ENCODE peak calls at places on chromosome 3, in eight cellular contexts. E, J, V, N, Y, O, C and Z are unnamed samples.

GRCh38 chr3:105387122-105387751 is 20.5 kb downstream of the ALCAM start:
- DNase-seq in E (no peak), J (no peak), V (no peak), N (peak; percentile 70), Y (no peak), O (no peak), C (no peak), Z (no peak)

GRCh38 chr3:197337656-197338055 is 39.2 kb upstream of the DLG1 start:
- DNase-seq in E (no peak), J (no peak), V (no peak), N (no peak), Y (no peak), O (no peak), C (no peak), Z (no peak)

GRCh38 chr3:160003520-160004128 is 15.0 kb downstream of the IL12A start:
- DNase-seq in E (peak; percentile 81), J (peak; percentile 75), V (peak; percentile 38), N (peak; percentile 54), Y (peak; percentile 68), O (no peak), C (peak; percentile 65), Z (peak; percentile 30)

GRCh38 chr3:106345353-106346027 is 476.7 kb upstream of the CBLB start:
- DNase-seq in E (peak; percentile 19), J (no peak), V (no peak), N (peak; percentile 100), Y (no peak), O (no peak), C (peak; percentile 91), Z (no peak)

GRCh38 chr3:194801378-194802124 is 115.9 kb downstream of the FAM43A start:
- DNase-seq in E (no peak), J (no peak), V (no peak), N (no peak), Y (no peak), O (no peak), C (no peak), Z (no peak)

GRCh38 chr3:139222100-139222657 is 121.6 kb upstream of the MRPS22 start:
- DNase-seq in E (no peak), J (no peak), V (no peak), N (no peak), Y (no peak), O (no peak), C (no peak), Z (no peak)

GRCh38 chr3:58333206-58334012 is 717 bp downstream of the PXK start:
- DNase-seq in E (peak; percentile 43), J (peak; percentile 58), V (peak; percentile 29), N (peak; percentile 23), Y (no peak), O (peak; percentile 23), C (peak; percentile 33), Z (peak; percentile 58)

GRCh38 chr3:107753494-107753893 is 230.7 kb downstream of the BBX start:
- DNase-seq in E (peak; percentile 82), J (peak; percentile 50), V (peak; percentile 35), N (peak; percentile 35), Y (peak; percentile 75), O (no peak), C (peak; percentile 48), Z (no peak)

GRCh38 chr3:87436781-87437543 is 160.6 kb upstream of the POU1F1 start:
- DNase-seq in E (no peak), J (no peak), V (no peak), N (peak; percentile 72), Y (no peak), O (no peak), C (no peak), Z (no peak)

GRCh38 chr3:78645628-78646310 is 1122.0 kb downstream of the ROBO1 start:
- DNase-seq in E (peak; percentile 91), J (no peak), V (no peak), N (peak; percentile 77), Y (no peak), O (no peak), C (peak; percentile 86), Z (no peak)

GRCh38 chr3:145739926-145740325 is 421.1 kb downstream of the PLOD2 start:
- DNase-seq in E (no peak), J (no peak), V (no peak), N (peak; percentile 1), Y (no peak), O (no peak), C (no peak), Z (no peak)

GRCh38 chr3:190534386-190534785 is 20.5 kb downstream of the IL1RAP start:
- DNase-seq in E (no peak), J (no peak), V (no peak), N (peak; percentile 33), Y (no peak), O (no peak), C (no peak), Z (no peak)

GRCh38 chr3:52015431-52016256 is 19.9 kb upstream of the RPL29 start:
- DNase-seq in E (no peak), J (no peak), V (no peak), N (no peak), Y (no peak), O (no peak), C (no peak), Z (no peak)

GRCh38 chr3:133830071-133830470 is 24.5 kb downstream of the SRPRB start:
- DNase-seq in E (no peak), J (peak; percentile 41), V (no peak), N (no peak), Y (peak; percentile 37), O (no peak), C (no peak), Z (no peak)

GRCh38 chr3:180523040-180523439 is 78.9 kb upstream of the TTC14 start:
- DNase-seq in E (no peak), J (no peak), V (no peak), N (no peak), Y (no peak), O (no peak), C (no peak), Z (no peak)

GRCh38 chr3:37229740-37230139 is 55.4 kb upstream of the LRRFIP2 start:
- DNase-seq in E (no peak), J (no peak), V (peak; percentile 34), N (no peak), Y (no peak), O (no peak), C (no peak), Z (no peak)

GRCh38 chr3:18868911-18869689 is 279.2 kb upstream of the KCNH8 start:
- DNase-seq in E (no peak), J (no peak), V (no peak), N (no peak), Y (no peak), O (no peak), C (no peak), Z (no peak)

DNA sequence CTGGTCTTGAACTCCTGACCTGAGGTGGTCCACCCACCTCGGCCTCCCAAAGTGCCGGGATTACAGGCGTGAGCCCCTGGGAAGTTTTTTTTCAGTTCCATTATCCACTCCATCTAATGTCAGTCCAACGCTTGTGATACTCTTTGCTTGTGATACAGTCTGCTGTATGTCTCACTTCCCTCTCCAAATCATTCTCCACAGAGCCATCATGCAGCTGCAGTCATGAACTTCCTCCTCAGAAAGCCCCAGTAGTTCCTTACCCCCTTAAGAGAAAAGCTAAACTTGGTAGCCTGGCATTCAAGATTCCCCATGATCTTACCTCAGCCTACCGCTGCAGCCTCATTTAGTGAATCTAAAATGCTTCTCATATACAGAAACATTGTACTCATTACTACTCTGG is 2.3 kb downstream of the ARPC4 start:
- DNase-seq in E (no peak), J (no peak), V (no peak), N (no peak), Y (no peak), O (no peak), C (no peak), Z (no peak)
- H3K4me3 ChIP-seq in E (no peak overlapping the region), J (no peak overlapping the region), V (no peak overlapping the region), N (no peak overlapping the region), Y (no peak overlapping the region), O (no peak overlapping the region), C (no peak overlapping the region), Z (no peak overlapping the region)

GRCh38 chr3:56862352-56863062 is 60.8 kb upstream of the ARHGEF3 start:
- DNase-seq in E (no peak), J (no peak), V (no peak), N (peak; percentile 33), Y (no peak), O (no peak), C (peak; percentile 79), Z (no peak)
- H3K4me3 ChIP-seq in E (no peak overlapping the region), J (no peak overlapping the region), V (no peak overlapping the region), N (no peak overlapping the region), Y (no peak overlapping the region), O (no peak overlapping the region), C (no peak overlapping the region), Z (no peak overlapping the region)

DNA sequence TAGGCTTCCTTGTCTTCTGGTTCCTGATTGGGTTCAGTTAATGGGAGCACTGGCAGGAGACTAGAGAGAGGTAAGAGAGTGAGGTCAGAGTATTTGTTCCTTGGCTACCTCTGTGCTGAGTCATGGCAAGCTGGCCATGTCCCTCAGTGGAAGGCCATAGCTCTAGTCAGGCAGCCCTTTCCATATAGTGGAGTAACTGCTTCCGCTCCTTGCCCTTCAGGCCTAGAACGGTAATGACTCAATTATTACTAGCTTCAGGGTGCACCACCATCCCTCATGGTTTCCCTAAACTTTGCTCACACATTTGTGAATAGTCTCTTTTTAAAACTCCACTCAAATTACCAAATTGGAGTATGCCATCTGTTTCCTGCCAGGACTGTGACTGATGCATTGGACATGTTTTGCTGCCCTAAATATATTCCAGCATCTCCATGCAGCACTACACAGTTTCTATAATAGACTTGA is 10.5 kb upstream of the ANO10 start:
- DNase-seq in E (peak; percentile 71), J (no peak), V (no peak), N (peak; percentile 82), Y (no peak), O (no peak), C (peak; percentile 28), Z (no peak)
- H3K4me3 ChIP-seq in E (no peak overlapping the region), J (no peak overlapping the region), V (no peak overlapping the region), N (no peak overlapping the region), Y (no peak overlapping the region), O (no peak overlapping the region), C (no peak overlapping the region), Z (no peak overlapping the region)

GRCh38 chr3:47856669-47857068 is 53.7 kb downstream of the DHX30 start:
- DNase-seq in E (no peak), J (no peak), V (no peak), N (no peak), Y (peak; percentile 75), O (no peak), C (no peak), Z (peak; percentile 46)

GRCh38 chr3:47854720-47855455 is 52.0 kb downstream of the DHX30 start:
- DNase-seq in E (no peak), J (no peak), V (no peak), N (no peak), Y (no peak), O (no peak), C (no peak), Z (peak; percentile 42)

GRCh38 chr3:47855461-47856383 is 52.8 kb downstream of the DHX30 start:
- DNase-seq in E (no peak), J (no peak), V (no peak), N (no peak), Y (peak; percentile 65), O (no peak), C (no peak), Z (peak; percentile 61)

GRCh38 chr3:47854267-47854666 is 51.3 kb downstream of the DHX30 start:
- DNase-seq in E (no peak), J (no peak), V (no peak), N (no peak), Y (no peak), O (no peak), C (no peak), Z (no peak)

DNA sequence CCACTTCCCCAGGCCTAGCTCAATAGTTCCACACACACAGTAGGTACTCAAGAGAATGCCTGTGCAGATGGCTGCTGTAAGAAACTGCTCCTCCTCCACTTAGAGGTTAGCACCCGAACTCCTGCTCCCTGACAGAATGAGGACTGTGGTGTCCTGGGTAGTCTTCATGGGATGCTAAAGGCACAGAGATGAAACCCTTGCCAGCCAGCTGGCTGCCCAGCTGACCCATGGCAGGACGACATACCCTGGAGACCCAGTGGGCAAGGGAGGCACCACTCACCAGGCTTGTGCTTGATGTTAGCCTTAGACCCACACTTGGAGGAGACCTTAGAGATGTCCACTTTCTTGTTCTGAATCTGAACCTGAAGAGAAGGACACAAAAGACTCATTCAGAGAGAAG is 54.2 kb downstream of the DHX30 start:
- DNase-seq in E (no peak), J (no peak), V (no peak), N (no peak), Y (no peak), O (no peak), C (no peak), Z (no peak)
- H3K4me3 ChIP-seq in E (no peak overlapping the region), J (no peak overlapping the region), V (no peak overlapping the region), N (no peak overlapping the region), Y (no peak overlapping the region), O (no peak overlapping the region), C (no peak overlapping the region), Z (no peak overlapping the region)